ENCODE peak calls at places on chromosomes 5 and 9, in five cellular contexts. P, E, N, K and L are unnamed samples.

GRCh38 chr5:81234801-81235200 is 1.7 kb downstream of the CKMT2 start:
- DNase-seq in P (no peak), K (no peak), E (no peak), N (no peak), L (no peak)

GRCh38 chr5:114435885-114436299 is 74.0 kb downstream of the KCNN2 start:
- DNase-seq in E (no peak), N (no peak), P (no peak), K (no peak), L (no peak)

GRCh38 chr5:115857621-115858349 is 16.1 kb downstream of the AP3S1 start:
- DNase-seq in K (no peak), N (no peak), E (peak), P (no peak), L (no peak)

GRCh38 chr5:169168288-169168687 is 132.7 kb downstream of the SLIT3 start:
- DNase-seq in P (no peak), K (no peak), N (no peak), E (no peak), L (no peak)

GRCh38 chr5:60066502-60066901 is 173.0 kb upstream of the PDE4D start:
- DNase-seq in K (no peak), E (no peak), P (no peak), N (no peak), L (no peak)

GRCh38 chr5:143645356-143645755 is 166.6 kb upstream of the HMHB1 start:
- DNase-seq in K (no peak), N (no peak), E (no peak), P (no peak), L (no peak)

GRCh38 chr9:137198051-137198747 is 2.3 kb downstream of the TPRN start:
- DNase-seq in N (no peak), K (no peak), P (no peak), E (no peak), L (peak)

GRCh38 chr5:139642891-139643871 is 5.0 kb upstream of the CXXC5 start:
- DNase-seq in P (no peak), N (peak), E (no peak), K (peak), L (peak)

GRCh38 chr9:136925414-136926153 is 19.0 kb downstream of the FBXW5 start:
- DNase-seq in K (no peak), E (no peak), N (no peak), P (no peak), L (no peak)

GRCh38 chr5:31193591-31194457 is at the start of gene CDH6:
- DNase-seq in K (peak), N (peak), P (peak), E (peak), L (no peak)

GRCh38 chr5:121963409-121963808 is 1.6 kb downstream of the SRFBP1 start:
- DNase-seq in K (no peak), P (no peak), E (no peak), N (no peak), L (no peak)

GRCh38 chr5:6905423-6905822 is 192.2 kb downstream of the TENT4A start:
- DNase-seq in N (no peak), P (no peak), K (no peak), E (no peak), L (no peak)

GRCh38 chr5:146047396-146047795 is 58.0 kb downstream of the PLAC8L1 start:
- DNase-seq in P (no peak), N (no peak), E (no peak), K (no peak), L (no peak)

GRCh38 chr9:121472361-121472910 is 27.2 kb downstream of the GGTA1 start:
- DNase-seq in P (no peak), N (no peak), E (no peak), K (no peak), L (no peak)

GRCh38 chr5:16936150-16937022 is at the start of gene MYO10:
- DNase-seq in N (peak), K (peak), E (peak), P (no peak), L (peak)

GRCh38 chr5:40223884-40224402 is 455.8 kb upstream of the PTGER4 start:
- DNase-seq in E (no peak), P (no peak), N (no peak), K (no peak), L (no peak)

GRCh38 chr5:179221877-179222220 is 123.4 kb downstream of the ADAMTS2 start:
- DNase-seq in P (peak), E (no peak), K (peak), N (no peak), L (no peak)

GRCh38 chr5:6752236-6752635 is 39.0 kb downstream of the TENT4A start:
- DNase-seq in P (no peak), K (peak), E (no peak), N (no peak), L (no peak)

GRCh38 chr5:39005566-39006232 is 68.5 kb downstream of the RICTOR start:
- DNase-seq in K (no peak), E (no peak), N (no peak), P (no peak), L (no peak)

GRCh38 chr5:128135286-128135685 is 51.7 kb downstream of the SLC12A2 start:
- DNase-seq in E (no peak), K (no peak), P (no peak), N (no peak), L (no peak)

GRCh38 chr9:94805585-94805984 is 79.1 kb downstream of the AOPEP start:
- DNase-seq in P (no peak), N (no peak), E (no peak), K (no peak), L (no peak)

GRCh38 chr9:36319806-36320205 is 61.6 kb upstream of the GNE start:
- DNase-seq in N (no peak), K (no peak), P (no peak), E (no peak), L (no peak)

GRCh38 chr5:132592521-132592920 is 35.7 kb downstream of the RAD50 start:
- DNase-seq in E (peak), K (no peak), N (no peak), P (no peak), L (no peak)

GRCh38 chr9:92071634-92072033 is 43.6 kb downstream of the SPTLC1 start:
- DNase-seq in E (no peak), K (no peak), N (no peak), P (no peak), L (no peak)

GRCh38 chr9:124477211-124478013 is 27.2 kb downstream of the ADGRD2 start:
- DNase-seq in E (peak), K (no peak), P (no peak), N (no peak), L (no peak)

GRCh38 chr9:86714976-86715375 is 232.3 kb downstream of the GAS1 start:
- DNase-seq in K (no peak), P (no peak), E (no peak), N (no peak), L (no peak)

GRCh38 chr9:86720893-86721698 is 226.2 kb downstream of the GAS1 start:
- DNase-seq in P (no peak), N (no peak), K (no peak), E (no peak), L (no peak)

GRCh38 chr9:86722706-86723075 is 224.6 kb downstream of the GAS1 start:
- DNase-seq in P (no peak), K (no peak), N (no peak), E (no peak), L (no peak)

GRCh38 chr9:86721843-86722705 is 225.2 kb downstream of the GAS1 start:
- DNase-seq in K (no peak), E (no peak), N (peak), P (no peak), L (no peak)

GRCh38 chr9:86718373-86718772 is 228.9 kb downstream of the GAS1 start:
- DNase-seq in N (no peak), K (no peak), E (no peak), P (no peak), L (no peak)
- H3K27ac ChIP-seq in N (no peak), K (no peak), E (no peak), P (no peak), L (no peak)

DNA sequence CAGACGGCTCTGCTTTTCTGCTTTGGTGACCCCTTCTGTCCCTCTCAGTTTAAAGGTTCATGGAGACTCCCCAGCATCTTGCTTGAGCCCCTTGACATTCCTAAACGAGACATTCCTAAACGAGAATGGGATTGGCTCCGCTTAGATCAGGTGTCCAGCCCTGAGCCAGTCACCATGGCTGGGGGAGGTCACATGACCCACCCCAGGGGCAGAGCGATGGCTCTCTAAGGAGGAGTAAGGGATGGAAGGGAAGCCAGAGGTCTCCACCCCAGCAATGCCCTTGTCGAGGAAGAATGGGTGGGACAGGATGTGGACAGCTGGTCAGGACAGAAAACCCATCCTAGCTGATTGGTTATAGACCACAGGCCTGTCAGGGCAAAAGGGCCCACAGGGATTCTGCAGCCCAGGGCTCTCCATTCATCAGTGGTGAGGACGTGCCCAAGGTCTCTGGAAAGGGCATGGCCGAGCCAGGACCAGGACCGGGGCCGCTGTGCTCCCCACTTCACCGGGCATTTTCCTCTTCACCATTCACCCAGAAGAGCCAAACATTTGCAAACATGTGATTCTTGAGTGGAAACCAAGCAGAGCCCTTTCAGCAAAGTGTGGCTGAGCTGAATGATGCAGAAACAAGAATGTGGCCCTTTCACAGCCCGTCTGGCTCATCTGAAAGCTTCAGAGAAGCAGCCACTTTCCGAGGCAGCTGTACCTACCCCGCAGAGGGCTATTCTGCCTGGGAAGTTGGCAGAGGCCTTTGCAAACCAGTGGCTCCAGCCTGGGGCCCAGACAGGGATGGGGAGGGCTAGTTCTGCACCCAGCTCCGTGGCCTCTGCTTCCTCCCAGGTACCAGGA is 19.8 kb upstream of the AIF1L start:
- DNase-seq in P (no peak), E (no peak), N (no peak), K (no peak), L (no peak)
- H3K27ac ChIP-seq in P (peak), E (no peak), N (no peak), K (peak), L (no peak)

GRCh38 chr5:80034559-80034958 is 589 bp upstream of the THBS4 start:
- DNase-seq in K (no peak), N (no peak), E (peak), P (no peak), L (no peak)
- H3K27ac ChIP-seq in K (no peak), N (no peak), E (no peak), P (no peak), L (no peak)

GRCh38 chr9:113488490-113488889 is 25.0 kb downstream of the RGS3 start:
- DNase-seq in E (no peak), K (no peak), P (no peak), N (peak), L (no peak)

GRCh38 chr9:113484258-113484730 is 20.8 kb downstream of the RGS3 start:
- DNase-seq in E (no peak), K (no peak), P (no peak), N (peak), L (peak)

GRCh38 chr9:113485761-113486115 is 22.2 kb downstream of the RGS3 start:
- DNase-seq in K (no peak), E (no peak), N (no peak), P (no peak), L (peak)

GRCh38 chr9:113488071-113488470 is 24.5 kb downstream of the RGS3 start:
- DNase-seq in P (no peak), N (no peak), E (no peak), K (no peak), L (no peak)

GRCh38 chr9:113486327-113486726 is 22.8 kb downstream of the RGS3 start:
- DNase-seq in K (no peak), P (no peak), E (no peak), N (no peak), L (peak)
- H3K27ac ChIP-seq in K (no peak), P (no peak), E (no peak), N (no peak), L (no peak)

GRCh38 chr9:19255821-19256220 is 25.3 kb downstream of the DENND4C start:
- DNase-seq in K (no peak), N (no peak), E (no peak), P (no peak), L (no peak)
- H3K27ac ChIP-seq in K (no peak), N (no peak), E (no peak), P (no peak), L (no peak)